ENCODE peak calls at places on chromosome 14, in five cellular contexts. K is adrenal gland, L is transverse colon, M is astrocyte, Y is uterus. O is an unnamed sample.

GRCh38 chr14:38135096-38135495 is 72.6 kb upstream of the SSTR1 start:
- DNase-seq in K (no peak), L (no peak), M (no peak), Y (no peak), O (no peak)

GRCh38 chr14:71049435-71050147 is 142.3 kb downstream of the PCNX1 start:
- DNase-seq in K (no peak), L (no peak), M (peak; percentile 43), Y (no peak), O (no peak)

GRCh38 chr14:74400919-74401503 is 25.0 kb downstream of the SYNDIG1L start:
- DNase-seq in K (no peak), L (no peak), M (no peak), Y (no peak), O (peak; percentile 35)

GRCh38 chr14:100202712-100203111 is 36.2 kb upstream of the YY1 start:
- DNase-seq in K (no peak), L (no peak), M (no peak), Y (no peak), O (no peak)

GRCh38 chr14:52040598-52040997 is 28.3 kb downstream of the NID2 start:
- DNase-seq in K (no peak), L (no peak), M (no peak), Y (no peak), O (no peak)

GRCh38 chr14:105117710-105118385 is 50.7 kb downstream of the JAG2 start:
- DNase-seq in K (peak; percentile 27), L (no peak), M (no peak), Y (no peak), O (peak; percentile 13)

GRCh38 chr14:64572721-64573508 is 23.2 kb downstream of the PPP1R36 start:
- DNase-seq in K (no peak), L (no peak), M (peak; percentile 36), Y (no peak), O (no peak)

GRCh38 chr14:60485057-60485599 is 735 bp downstream of the C14orf39 start:
- DNase-seq in K (no peak), L (no peak), M (no peak), Y (no peak), O (no peak)

GRCh38 chr14:82422186-82422585 is 888.5 kb upstream of the SEL1L start:
- DNase-seq in K (no peak), L (no peak), M (no peak), Y (no peak), O (no peak)

GRCh38 chr14:35384386-35385041 is 20.0 kb downstream of the NFKBIA start:
- DNase-seq in K (peak; percentile 86), L (peak; percentile 65), M (peak; percentile 95), Y (peak; percentile 82), O (peak; percentile 69)

GRCh38 chr14:43539210-43539609 is 967.9 kb downstream of the FSCB start:
- DNase-seq in K (peak; percentile 56), L (no peak), M (no peak), Y (no peak), O (no peak)
- TF ChIP-seq CTCF in K (peak; percentile 55), L (peak; percentile 26), M (peak; percentile 16), Y (peak; percentile 35), O (no peak)

DNA sequence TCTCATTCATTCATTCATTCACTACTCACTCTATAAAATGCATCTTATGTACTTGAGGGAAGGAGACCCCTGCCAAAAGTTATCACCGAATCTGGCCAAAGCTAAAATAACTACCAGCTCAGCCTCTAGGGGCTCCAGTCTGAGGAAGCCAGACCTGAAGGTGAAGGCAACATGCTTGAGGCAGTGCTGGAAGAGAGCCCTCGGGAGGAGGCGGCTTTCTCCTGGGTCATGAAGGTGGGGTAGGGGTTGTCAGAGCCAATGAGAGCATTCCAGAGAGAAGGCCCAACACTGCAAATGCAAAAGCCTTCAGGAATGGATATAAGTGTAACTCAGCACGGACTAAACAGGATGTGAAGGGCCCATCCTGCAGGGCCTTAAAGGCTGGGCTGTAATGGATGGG is 62.4 kb downstream of the GSC start:
- DNase-seq in K (no peak), L (no peak), M (no peak), Y (no peak), O (no peak)
- TF ChIP-seq CTCF in K (no peak), L (no peak), M (peak; percentile 10), Y (no peak), O (no peak)

GRCh38 chr14:75928587-75929230 is 53.1 kb downstream of the TGFB3 start:
- DNase-seq in K (no peak), L (no peak), M (no peak), Y (no peak), O (no peak)

GRCh38 chr14:75927564-75928087 is 54.2 kb downstream of the TGFB3 start:
- DNase-seq in K (no peak), L (no peak), M (no peak), Y (no peak), O (no peak)

GRCh38 chr14:75926431-75926830 is 55.4 kb downstream of the TGFB3 start:
- DNase-seq in K (no peak), L (no peak), M (no peak), Y (no peak), O (no peak)
- TF ChIP-seq CTCF in K (no peak), L (no peak), M (no peak), Y (no peak), O (no peak)

GRCh38 chr14:67674139-67674479 is 323 bp downstream of the VTI1B start:
- DNase-seq in K (peak; percentile 81), L (peak; percentile 78), M (peak; percentile 32), Y (peak; percentile 61), O (peak; percentile 83)
- TF ChIP-seq CTCF in K (no peak), L (no peak), M (no peak), Y (peak; percentile 16), O (no peak)

GRCh38 chr14:39432179-39432618 is at the start of gene FBXO33:
- DNase-seq in K (peak; percentile 98), L (peak; percentile 98), M (peak; percentile 93), Y (peak; percentile 97), O (peak; percentile 96)

GRCh38 chr14:39433452-39433813 is 1.2 kb upstream of the FBXO33 start:
- DNase-seq in K (no peak), L (no peak), M (no peak), Y (no peak), O (no peak)

GRCh38 chr14:39431416-39432178 is 636 bp downstream of the FBXO33 start:
- DNase-seq in K (peak; percentile 79), L (peak; percentile 57), M (no peak), Y (peak; percentile 32), O (peak; percentile 75)

GRCh38 chr14:39434401-39434800 is 2.2 kb upstream of the FBXO33 start:
- DNase-seq in K (no peak), L (no peak), M (no peak), Y (no peak), O (no peak)

GRCh38 chr14:39432619-39433451 is 602 bp upstream of the FBXO33 start:
- DNase-seq in K (peak; percentile 96), L (peak; percentile 95), M (peak; percentile 78), Y (peak; percentile 92), O (peak; percentile 97)
- TF ChIP-seq CTCF in K (peak; percentile 27), L (no peak), M (no peak), Y (no peak), O (peak; percentile 5)

GRCh38 chr14:24679248-24680085 is 45.5 kb upstream of the GZMB start:
- DNase-seq in K (no peak), L (no peak), M (no peak), Y (no peak), O (no peak)
- TF ChIP-seq CTCF in K (no peak), L (no peak), M (no peak), Y (no peak), O (no peak)

DNA sequence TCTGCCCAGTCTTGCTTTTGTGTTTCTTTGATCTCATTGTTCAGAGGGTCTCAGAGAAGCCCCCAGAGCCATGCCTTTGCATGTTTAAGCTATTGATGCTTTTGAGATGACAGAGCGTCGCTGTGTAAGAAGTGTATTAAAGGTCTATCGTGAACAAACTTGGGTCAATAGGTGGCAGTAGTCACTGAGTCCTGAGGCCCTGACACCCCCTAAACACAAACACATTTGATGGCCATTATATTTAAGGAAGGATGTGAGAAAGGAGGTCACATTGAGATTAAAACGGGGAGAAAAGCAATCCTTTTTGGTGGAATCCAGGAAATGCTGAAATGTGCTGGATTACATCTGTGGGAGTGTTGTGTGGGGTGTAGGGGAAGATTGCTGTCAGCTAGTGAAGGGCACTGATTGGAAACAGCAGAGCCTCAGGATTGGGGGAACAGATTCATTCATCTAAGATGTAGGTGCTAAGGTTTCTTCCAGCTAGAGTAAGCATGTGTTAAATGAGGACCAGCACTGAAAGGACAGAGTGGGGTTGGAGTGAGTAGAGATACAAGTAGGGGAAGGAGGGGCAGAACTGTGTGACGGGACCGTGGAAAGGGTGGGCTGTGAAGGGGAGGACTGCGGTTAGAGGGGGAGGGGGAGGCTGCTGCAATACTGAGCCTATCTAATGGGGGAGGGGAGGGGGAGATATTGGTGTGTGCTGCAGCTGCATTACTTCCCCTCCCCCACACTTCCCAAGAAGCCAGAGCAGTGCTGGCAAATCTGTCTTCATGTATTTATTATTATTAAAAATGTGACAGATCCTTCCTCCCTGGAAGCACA is 12.7 kb downstream of the NGDN start:
- DNase-seq in K (no peak), L (no peak), M (no peak), Y (no peak), O (no peak)
- TF ChIP-seq CTCF in K (no peak), L (no peak), M (no peak), Y (no peak), O (no peak)

GRCh38 chr14:61694039-61694438 is 1.3 kb upstream of the HIF1A start:
- DNase-seq in K (no peak), L (no peak), M (no peak), Y (no peak), O (no peak)

GRCh38 chr14:61695695-61696527 is 598 bp downstream of the HIF1A start:
- DNase-seq in K (peak; percentile 85), L (peak; percentile 58), M (peak; percentile 40), Y (peak; percentile 41), O (peak; percentile 83)

GRCh38 chr14:61698216-61698980 is 3.1 kb downstream of the HIF1A start:
- DNase-seq in K (no peak), L (no peak), M (no peak), Y (no peak), O (no peak)

GRCh38 chr14:61696753-61697318 is 1.5 kb downstream of the HIF1A start:
- DNase-seq in K (no peak), L (no peak), M (no peak), Y (no peak), O (no peak)

GRCh38 chr14:61694830-61695694 is at the start of gene HIF1A:
- DNase-seq in K (peak; percentile 98), L (peak; percentile 97), M (peak; percentile 98), Y (peak; percentile 94), O (peak; percentile 97)
- TF ChIP-seq CTCF in K (no peak), L (no peak), M (no peak), Y (peak; percentile 7), O (peak; percentile 8)

GRCh38 chr14:80973918-80974317 is 18.5 kb downstream of the TSHR start:
- DNase-seq in K (no peak), L (no peak), M (peak; percentile 84), Y (no peak), O (no peak)
- TF ChIP-seq CTCF in K (no peak), L (no peak), M (no peak), Y (no peak), O (no peak)